ENCODE peak calls at places on chromosomes 4 and X, in five cellular contexts. F is breast epithelium, C is astrocyte, B is cardiac muscle cell, Z is NT2/D1. T is an unnamed sample. For H3K27me3 and H3K4me1, the result is how much of the 10 kb centered on the place peaks cover.

GRCh38 chrX:47862680-47863079 is 26.0 kb downstream of the ZNF81 start:
- DNase-seq in F (no peak), C (no peak), B (no peak), Z (no peak), T (no peak)

GRCh38 chrX:37986893-37987292 is 19.5 kb upstream of the SYTL5 start:
- DNase-seq in F (no peak), C (peak), B (no peak), Z (no peak), T (no peak)

GRCh38 chr4:60683357-60683756 is 516.8 kb upstream of the ADGRL3 start:
- DNase-seq in F (no peak), C (peak), B (no peak), Z (no peak), T (no peak)

GRCh38 chr4:154622598-154622997 is 10.1 kb upstream of the FGG start:
- DNase-seq in F (no peak), C (peak), B (peak), Z (no peak), T (no peak)

GRCh38 chrX:23901805-23902204 is 5.9 kb downstream of the APOO start:
- DNase-seq in F (peak), C (peak), B (peak), Z (peak), T (no peak)

GRCh38 chr4:17690898-17691297 is 76.5 kb downstream of the MED28 start:
- DNase-seq in F (no peak), C (no peak), B (no peak), Z (no peak), T (no peak)

GRCh38 chr4:88747351-88747750 is 49.7 kb upstream of the NAP1L5 start:
- DNase-seq in F (no peak), C (no peak), B (no peak), Z (no peak), T (no peak)

GRCh38 chr4:169723207-169723606 is 34.5 kb downstream of the HPF1 start:
- DNase-seq in F (no peak), C (no peak), B (peak), Z (no peak), T (no peak)

GRCh38 chr4:80709082-80709869 is 321.2 kb upstream of the BMP3 start:
- DNase-seq in F (no peak), C (no peak), B (no peak), Z (no peak), T (no peak)

GRCh38 chrX:72122621-72123275 is 9.0 kb downstream of the RTL5 start:
- DNase-seq in F (no peak), C (no peak), B (no peak), Z (no peak), T (no peak)

GRCh38 chr4:70365479-70365878 is 4.9 kb downstream of the SMR3A start:
- DNase-seq in F (no peak), C (no peak), B (no peak), Z (no peak), T (no peak)

GRCh38 chrX:154998204-154998880 is 24.2 kb downstream of the F8 start:
- DNase-seq in F (no peak), C (no peak), B (no peak), Z (no peak), T (no peak)

GRCh38 chr4:88356771-88357170 is 21.9 kb upstream of the HERC6 start:
- DNase-seq in F (no peak), C (no peak), B (no peak), Z (no peak), T (peak)

GRCh38 chrX:153635388-153635787 is 11.6 kb upstream of the DUSP9 start:
- DNase-seq in F (no peak), C (no peak), B (no peak), Z (no peak), T (no peak)

GRCh38 chr4:82367438-82368097 is 6.2 kb downstream of the HNRNPD start:
- DNase-seq in F (no peak), C (peak), B (no peak), Z (no peak), T (no peak)

GRCh38 chr4:86847576-86847975 is 1.6 kb downstream of the SLC10A6 start:
- DNase-seq in F (no peak), C (no peak), B (no peak), Z (no peak), T (no peak)

GRCh38 chr4:11720292-11720691 is 291.6 kb upstream of the HS3ST1 start:
- DNase-seq in F (no peak), C (no peak), B (peak), Z (peak), T (no peak)

GRCh38 chrX:84047339-84047738 is 140.7 kb downstream of the RPS6KA6 start:
- DNase-seq in F (no peak), C (no peak), B (no peak), Z (no peak), T (no peak)

GRCh38 chr4:99352602-99353580 is at the start of gene ADH1C:
- DNase-seq in F (no peak), C (no peak), B (no peak), Z (no peak), T (no peak)

GRCh38 chr4:17578482-17578891 is 1.5 kb downstream of the LAP3 start:
- DNase-seq in F (no peak), C (no peak), B (no peak), Z (no peak), T (no peak)

GRCh38 chr4:140059159-140059558 is 94.8 kb downstream of the MAML3 start:
- DNase-seq in F (no peak), C (no peak), B (peak), Z (no peak), T (no peak)

GRCh38 chr4:42412251-42412650 is 15.0 kb downstream of the SHISA3 start:
- DNase-seq in F (no peak), C (peak), B (no peak), Z (no peak), T (no peak)

GRCh38 chr4:86359944-86360478 is at the start of gene MAPK10:
- DNase-seq in F (peak), C (peak), B (peak), Z (peak), T (peak)

GRCh38 chr4:68904786-68905185 is 46.8 kb downstream of the UGT2A3 start:
- DNase-seq in F (no peak), C (no peak), B (no peak), Z (no peak), T (no peak)

GRCh38 chrX:47562615-47563243 is 1.7 kb downstream of the ARAF start:
- DNase-seq in F (no peak), C (no peak), B (peak), Z (no peak), T (no peak)

GRCh38 chr4:127586922-127587571 is 45.7 kb upstream of the INTU start:
- DNase-seq in F (no peak), C (peak), B (peak), Z (peak), T (no peak)

GRCh38 chr4:100348472-100348871 is 158.2 kb upstream of the DDIT4L start:
- DNase-seq in F (no peak), C (peak), B (no peak), Z (no peak), T (no peak)

GRCh38 chrX:139207655-139208054 is 322.9 kb upstream of the F9 start:
- DNase-seq in F (no peak), C (no peak), B (no peak), Z (no peak), T (no peak)

GRCh38 chr4:6354119-6354518 is 84.5 kb downstream of the WFS1 start:
- DNase-seq in F (no peak), C (no peak), B (no peak), Z (no peak), T (no peak)
- H3K27me3 ChIP-seq in F (under half), C (under half), B (under half), Z (under half), T (under half)

GRCh38 chr4:24570172-24570571 is 14.2 kb downstream of the DHX15 start:
- DNase-seq in F (no peak), C (no peak), B (no peak), Z (no peak), T (no peak)

GRCh38 chr4:24570574-24571236 is 13.6 kb downstream of the DHX15 start:
- DNase-seq in F (no peak), C (no peak), B (no peak), Z (no peak), T (no peak)

GRCh38 chr4:24576276-24576675 is 8.1 kb downstream of the DHX15 start:
- DNase-seq in F (no peak), C (no peak), B (no peak), Z (no peak), T (no peak)

GRCh38 chr4:24573582-24573981 is 10.8 kb downstream of the DHX15 start:
- DNase-seq in F (no peak), C (no peak), B (no peak), Z (no peak), T (no peak)

GRCh38 chr4:24574256-24574655 is 10.1 kb downstream of the DHX15 start:
- DNase-seq in F (no peak), C (no peak), B (no peak), Z (no peak), T (no peak)
- H3K4me1 ChIP-seq in F (under half), C (under half), B (under half), Z (under half), T (half or more)

GRCh38 chr4:133151301-133151680 is 2.2 kb downstream of the PCDH10 start:
- DNase-seq in F (no peak), C (peak), B (peak), Z (no peak), T (no peak)
- H3K27me3 ChIP-seq in F (under half), C (under half), B (half or more), Z (under half), T (under half)

GRCh38 chr4:118740869-118741268 is 55.7 kb downstream of the METTL14 start:
- DNase-seq in F (no peak), C (no peak), B (peak), Z (no peak), T (no peak)
- H3K4me1 ChIP-seq in F (under half), C (under half), B (under half), Z (under half), T (under half)

GRCh38 chr4:1593881-1594345 is 90.2 kb downstream of the FAM53A start:
- DNase-seq in F (no peak), C (no peak), B (no peak), Z (no peak), T (no peak)

GRCh38 chr4:1591107-1591506 is 93.0 kb downstream of the FAM53A start:
- DNase-seq in F (no peak), C (no peak), B (no peak), Z (no peak), T (no peak)

GRCh38 chr4:1593458-1593857 is 90.7 kb downstream of the FAM53A start:
- DNase-seq in F (no peak), C (no peak), B (no peak), Z (no peak), T (no peak)

GRCh38 chr4:1592179-1593037 is 91.7 kb downstream of the FAM53A start:
- DNase-seq in F (no peak), C (no peak), B (no peak), Z (no peak), T (no peak)

GRCh38 chr4:1593038-1593417 is 91.1 kb downstream of the FAM53A start:
- DNase-seq in F (no peak), C (no peak), B (no peak), Z (no peak), T (no peak)
- H3K27me3 ChIP-seq in F (under half), C (under half), B (under half), Z (under half), T (under half)

GRCh38 chrX:128517691-128518090 is 465.5 kb upstream of the ACTRT1 start:
- DNase-seq in F (no peak), C (no peak), B (no peak), Z (no peak), T (no peak)
- H3K4me1 ChIP-seq in F (under half), C (under half), B (under half), Z (under half), T (under half)

T was measured in vagina.